ENCODE peak calls at places on chromosomes 4 and X, in ten cellular contexts. One of them, this sample, is unnamed.

GRCh38 chr4:53861856-53862610 is 202.4 kb downstream of the CHIC2 start:
- DNase-seq in M059J: peak; percentile 85
- DNase-seq in T-helper 9 cell: no peak
- DNase-seq in NCI-H446 treated with DMSO at 0.1 percent for 48 hours: peak; percentile 1
- DNase-seq in left cardiac atrium: peak; percentile 36
- DNase-seq in pancreas: no peak
- DNase-seq in naive B cell: no peak
- DNase-seq in H54: peak; percentile 8
- DNase-seq in HuH-7: no peak
- DNase-seq in Calu3: no peak
- DNase-seq in this sample: no peak

GRCh38 chrX:15468036-15468435 is 25.1 kb downstream of the PIR start:
- DNase-seq in HuH-7: no peak
- DNase-seq in T-helper 9 cell: no peak
- DNase-seq in H54: no peak
- DNase-seq in left cardiac atrium: no peak
- DNase-seq in M059J: peak; percentile 44
- DNase-seq in NCI-H446 treated with DMSO at 0.1 percent for 48 hours: peak; percentile 31
- DNase-seq in naive B cell: no peak
- DNase-seq in Calu3: no peak
- DNase-seq in pancreas: no peak
- DNase-seq in this sample: no peak

GRCh38 chr4:84499065-84499982 is at the start of gene NKX6-1:
- DNase-seq in NCI-H446 treated with DMSO at 0.1 percent for 48 hours: peak; percentile 65
- DNase-seq in Calu3: peak; percentile 91
- DNase-seq in T-helper 9 cell: no peak
- DNase-seq in M059J: peak; percentile 91
- DNase-seq in HuH-7: peak; percentile 86
- DNase-seq in pancreas: peak; percentile 92
- DNase-seq in naive B cell: no peak
- DNase-seq in left cardiac atrium: peak; percentile 61
- DNase-seq in H54: peak; percentile 94
- DNase-seq in this sample: no peak

GRCh38 chr4:152926959-152927358 is 9.2 kb upstream of the FHDC1 start:
- DNase-seq in pancreas: no peak
- DNase-seq in left cardiac atrium: no peak
- DNase-seq in naive B cell: no peak
- DNase-seq in HuH-7: no peak
- DNase-seq in M059J: no peak
- DNase-seq in T-helper 9 cell: no peak
- DNase-seq in NCI-H446 treated with DMSO at 0.1 percent for 48 hours: no peak
- DNase-seq in H54: no peak
- DNase-seq in Calu3: no peak
- DNase-seq in this sample: no peak

GRCh38 chrX:118780915-118781314 is 42.7 kb upstream of the ZCCHC12 start:
- DNase-seq in H54: no peak
- DNase-seq in naive B cell: no peak
- DNase-seq in left cardiac atrium: no peak
- DNase-seq in HuH-7: no peak
- DNase-seq in M059J: peak; percentile 39
- DNase-seq in Calu3: no peak
- DNase-seq in NCI-H446 treated with DMSO at 0.1 percent for 48 hours: no peak
- DNase-seq in T-helper 9 cell: no peak
- DNase-seq in pancreas: no peak
- DNase-seq in this sample: no peak

GRCh38 chr4:12399781-12400180 is 971.1 kb upstream of the HS3ST1 start:
- DNase-seq in T-helper 9 cell: no peak
- DNase-seq in naive B cell: no peak
- DNase-seq in pancreas: no peak
- DNase-seq in H54: no peak
- DNase-seq in M059J: no peak
- DNase-seq in left cardiac atrium: no peak
- DNase-seq in NCI-H446 treated with DMSO at 0.1 percent for 48 hours: no peak
- DNase-seq in HuH-7: no peak
- DNase-seq in Calu3: no peak
- DNase-seq in this sample: no peak

GRCh38 chr4:89434364-89434988 is 126.9 kb upstream of the GPRIN3 start:
- DNase-seq in left cardiac atrium: no peak
- DNase-seq in HuH-7: peak; percentile 10
- DNase-seq in T-helper 9 cell: no peak
- DNase-seq in M059J: peak; percentile 25
- DNase-seq in pancreas: no peak
- DNase-seq in naive B cell: peak; percentile 8
- DNase-seq in H54: no peak
- DNase-seq in Calu3: no peak
- DNase-seq in NCI-H446 treated with DMSO at 0.1 percent for 48 hours: peak; percentile 6
- DNase-seq in this sample: no peak

GRCh38 chrX:16469870-16470269 is 180.1 kb upstream of the S100G start:
- DNase-seq in HuH-7: no peak
- DNase-seq in T-helper 9 cell: no peak
- DNase-seq in H54: no peak
- DNase-seq in NCI-H446 treated with DMSO at 0.1 percent for 48 hours: no peak
- DNase-seq in pancreas: no peak
- DNase-seq in naive B cell: no peak
- DNase-seq in Calu3: no peak
- DNase-seq in left cardiac atrium: no peak
- DNase-seq in M059J: no peak
- DNase-seq in this sample: no peak

GRCh38 chr4:138677651-138678202 is 337.9 kb upstream of the NOCT start:
- DNase-seq in pancreas: no peak
- DNase-seq in T-helper 9 cell: no peak
- DNase-seq in M059J: no peak
- DNase-seq in naive B cell: no peak
- DNase-seq in left cardiac atrium: no peak
- DNase-seq in Calu3: no peak
- DNase-seq in H54: no peak
- DNase-seq in HuH-7: no peak
- DNase-seq in NCI-H446 treated with DMSO at 0.1 percent for 48 hours: no peak
- DNase-seq in this sample: no peak

GRCh38 chr4:173167793-173168395 is 717 bp upstream of the GALNT7 start:
- DNase-seq in left cardiac atrium: peak; percentile 41
- DNase-seq in NCI-H446 treated with DMSO at 0.1 percent for 48 hours: peak; percentile 53
- DNase-seq in HuH-7: peak; percentile 75
- DNase-seq in pancreas: peak; percentile 74
- DNase-seq in H54: no peak
- DNase-seq in Calu3: peak; percentile 45
- DNase-seq in M059J: peak; percentile 45
- DNase-seq in naive B cell: peak; percentile 29
- DNase-seq in T-helper 9 cell: no peak
- DNase-seq in this sample: no peak

GRCh38 chr4:112189754-112190153 is 41.8 kb upstream of the AP1AR start:
- DNase-seq in naive B cell: no peak
- DNase-seq in pancreas: no peak
- DNase-seq in Calu3: no peak
- DNase-seq in T-helper 9 cell: no peak
- DNase-seq in left cardiac atrium: no peak
- DNase-seq in NCI-H446 treated with DMSO at 0.1 percent for 48 hours: no peak
- DNase-seq in H54: no peak
- DNase-seq in M059J: no peak
- DNase-seq in HuH-7: no peak
- DNase-seq in this sample: no peak

GRCh38 chr4:187937557-187937956 is 58.0 kb upstream of the ZFP42 start:
- DNase-seq in T-helper 9 cell: no peak
- DNase-seq in HuH-7: no peak
- DNase-seq in pancreas: no peak
- DNase-seq in NCI-H446 treated with DMSO at 0.1 percent for 48 hours: no peak
- DNase-seq in left cardiac atrium: no peak
- DNase-seq in Calu3: no peak
- DNase-seq in H54: no peak
- DNase-seq in naive B cell: no peak
- DNase-seq in M059J: no peak
- DNase-seq in this sample: no peak

GRCh38 chrX:68647156-68647957 is at the start of gene STARD8:
- DNase-seq in T-helper 9 cell: no peak
- DNase-seq in left cardiac atrium: peak; percentile 45
- DNase-seq in M059J: peak; percentile 89
- DNase-seq in NCI-H446 treated with DMSO at 0.1 percent for 48 hours: no peak
- DNase-seq in pancreas: peak; percentile 72
- DNase-seq in H54: peak; percentile 67
- DNase-seq in Calu3: peak; percentile 63
- DNase-seq in naive B cell: no peak
- DNase-seq in HuH-7: no peak
- DNase-seq in this sample: no peak

GRCh38 chrX:23904096-23904495 is 3.6 kb downstream of the APOO start:
- DNase-seq in Calu3: no peak
- DNase-seq in T-helper 9 cell: no peak
- DNase-seq in M059J: no peak
- DNase-seq in H54: no peak
- DNase-seq in HuH-7: no peak
- DNase-seq in left cardiac atrium: no peak
- DNase-seq in naive B cell: no peak
- DNase-seq in NCI-H446 treated with DMSO at 0.1 percent for 48 hours: no peak
- DNase-seq in pancreas: no peak
- DNase-seq in this sample: no peak

GRCh38 chr4:168908093-168908492 is 102.0 kb downstream of the CBR4 start:
- DNase-seq in Calu3: no peak
- DNase-seq in HuH-7: no peak
- DNase-seq in naive B cell: no peak
- DNase-seq in T-helper 9 cell: no peak
- DNase-seq in NCI-H446 treated with DMSO at 0.1 percent for 48 hours: no peak
- DNase-seq in pancreas: no peak
- DNase-seq in M059J: peak; percentile 46
- DNase-seq in left cardiac atrium: no peak
- DNase-seq in H54: no peak
- DNase-seq in this sample: no peak

GRCh38 chr4:72375050-72375736 is 193.8 kb downstream of the ADAMTS3 start:
- DNase-seq in Calu3: no peak
- DNase-seq in HuH-7: no peak
- DNase-seq in pancreas: no peak
- DNase-seq in naive B cell: no peak
- DNase-seq in M059J: peak; percentile 64
- DNase-seq in NCI-H446 treated with DMSO at 0.1 percent for 48 hours: no peak
- DNase-seq in T-helper 9 cell: no peak
- DNase-seq in H54: no peak
- DNase-seq in left cardiac atrium: no peak
- DNase-seq in this sample: no peak

GRCh38 chrX:48945517-48946348 is 11.7 kb downstream of the OTUD5 start:
- DNase-seq in T-helper 9 cell: peak; percentile 49
- DNase-seq in H54: no peak
- DNase-seq in pancreas: peak; percentile 68
- DNase-seq in M059J: peak; percentile 42
- DNase-seq in Calu3: peak; percentile 62
- DNase-seq in naive B cell: peak; percentile 54
- DNase-seq in HuH-7: peak; percentile 68
- DNase-seq in NCI-H446 treated with DMSO at 0.1 percent for 48 hours: no peak
- DNase-seq in left cardiac atrium: peak; percentile 55
- DNase-seq in this sample: no peak

GRCh38 chrX:125205084-125205917 is 114.4 kb upstream of the TEX13C start:
- DNase-seq in naive B cell: no peak
- DNase-seq in T-helper 9 cell: no peak
- DNase-seq in HuH-7: peak; percentile 25
- DNase-seq in H54: no peak
- DNase-seq in Calu3: no peak
- DNase-seq in NCI-H446 treated with DMSO at 0.1 percent for 48 hours: peak; percentile 92
- DNase-seq in M059J: peak; percentile 31
- DNase-seq in left cardiac atrium: peak; percentile 36
- DNase-seq in pancreas: peak; percentile 64
- DNase-seq in this sample: no peak

GRCh38 chr4:182231080-182231479 is 12.1 kb upstream of the TENM3 start:
- DNase-seq in M059J: peak; percentile 90
- DNase-seq in H54: no peak
- DNase-seq in T-helper 9 cell: no peak
- DNase-seq in left cardiac atrium: no peak
- DNase-seq in pancreas: no peak
- DNase-seq in HuH-7: no peak
- DNase-seq in Calu3: no peak
- DNase-seq in NCI-H446 treated with DMSO at 0.1 percent for 48 hours: no peak
- DNase-seq in naive B cell: no peak
- DNase-seq in this sample: no peak

GRCh38 chr4:2469192-2469984 is 482 bp downstream of the RNF4 start:
- DNase-seq in T-helper 9 cell: peak; percentile 64
- DNase-seq in HuH-7: peak; percentile 53
- DNase-seq in left cardiac atrium: peak; percentile 69
- DNase-seq in H54: peak; percentile 33
- DNase-seq in Calu3: peak; percentile 39
- DNase-seq in naive B cell: peak; percentile 77
- DNase-seq in pancreas: peak; percentile 75
- DNase-seq in M059J: peak; percentile 48
- DNase-seq in NCI-H446 treated with DMSO at 0.1 percent for 48 hours: no peak
- DNase-seq in this sample: peak; percentile 27

GRCh38 chr4:18209448-18209847 is 187.9 kb upstream of the LCORL start:
- DNase-seq in pancreas: no peak
- DNase-seq in left cardiac atrium: no peak
- DNase-seq in NCI-H446 treated with DMSO at 0.1 percent for 48 hours: no peak
- DNase-seq in HuH-7: no peak
- DNase-seq in M059J: no peak
- DNase-seq in H54: no peak
- DNase-seq in T-helper 9 cell: no peak
- DNase-seq in Calu3: no peak
- DNase-seq in naive B cell: no peak
- DNase-seq in this sample: no peak

GRCh38 chr4:51870441-51871188 is 27.7 kb downstream of the DCUN1D4 start:
- DNase-seq in HuH-7: no peak
- DNase-seq in naive B cell: no peak
- DNase-seq in left cardiac atrium: no peak
- DNase-seq in M059J: no peak
- DNase-seq in Calu3: no peak
- DNase-seq in T-helper 9 cell: no peak
- DNase-seq in pancreas: no peak
- DNase-seq in H54: no peak
- DNase-seq in NCI-H446 treated with DMSO at 0.1 percent for 48 hours: no peak
- DNase-seq in this sample: no peak

GRCh38 chr4:168028568-168028967 is 63.8 kb upstream of the ANXA10 start:
- DNase-seq in Calu3: no peak
- DNase-seq in H54: no peak
- DNase-seq in HuH-7: peak; percentile 5
- DNase-seq in naive B cell: no peak
- DNase-seq in NCI-H446 treated with DMSO at 0.1 percent for 48 hours: no peak
- DNase-seq in pancreas: no peak
- DNase-seq in left cardiac atrium: no peak
- DNase-seq in M059J: peak; percentile 53
- DNase-seq in T-helper 9 cell: no peak
- DNase-seq in this sample: no peak

GRCh38 chr4:4519296-4519898 is 22.5 kb downstream of the STX18 start:
- DNase-seq in M059J: peak; percentile 26
- DNase-seq in H54: no peak
- DNase-seq in Calu3: no peak
- DNase-seq in pancreas: no peak
- DNase-seq in naive B cell: no peak
- DNase-seq in T-helper 9 cell: no peak
- DNase-seq in NCI-H446 treated with DMSO at 0.1 percent for 48 hours: no peak
- DNase-seq in HuH-7: no peak
- DNase-seq in left cardiac atrium: no peak
- DNase-seq in this sample: no peak

GRCh38 chrX:124347242-124347641 is 879 bp downstream of the SH2D1A start:
- DNase-seq in left cardiac atrium: no peak
- DNase-seq in H54: no peak
- DNase-seq in naive B cell: no peak
- DNase-seq in M059J: no peak
- DNase-seq in HuH-7: no peak
- DNase-seq in T-helper 9 cell: no peak
- DNase-seq in NCI-H446 treated with DMSO at 0.1 percent for 48 hours: no peak
- DNase-seq in pancreas: no peak
- DNase-seq in Calu3: no peak
- DNase-seq in this sample: no peak

GRCh38 chr4:37964734-37965457 is 4.7 kb downstream of the PTTG2 start:
- DNase-seq in naive B cell: no peak
- DNase-seq in T-helper 9 cell: no peak
- DNase-seq in pancreas: no peak
- DNase-seq in left cardiac atrium: no peak
- DNase-seq in NCI-H446 treated with DMSO at 0.1 percent for 48 hours: no peak
- DNase-seq in M059J: no peak
- DNase-seq in Calu3: no peak
- DNase-seq in H54: no peak
- DNase-seq in HuH-7: no peak
- DNase-seq in this sample: no peak

GRCh38 chrX:80984118-80984517 is 174.4 kb upstream of the BRWD3 start:
- DNase-seq in H54: no peak
- DNase-seq in M059J: no peak
- DNase-seq in Calu3: no peak
- DNase-seq in NCI-H446 treated with DMSO at 0.1 percent for 48 hours: no peak
- DNase-seq in left cardiac atrium: no peak
- DNase-seq in pancreas: no peak
- DNase-seq in HuH-7: no peak
- DNase-seq in naive B cell: no peak
- DNase-seq in T-helper 9 cell: no peak
- DNase-seq in this sample: no peak

GRCh38 chrX:150361777-150362351 is 1.3 kb upstream of the MAMLD1 start:
- DNase-seq in M059J: peak; percentile 64
- DNase-seq in left cardiac atrium: peak; percentile 34
- DNase-seq in T-helper 9 cell: no peak
- DNase-seq in HuH-7: no peak
- DNase-seq in NCI-H446 treated with DMSO at 0.1 percent for 48 hours: no peak
- DNase-seq in H54: no peak
- DNase-seq in naive B cell: peak; percentile 37
- DNase-seq in Calu3: peak; percentile 10
- DNase-seq in pancreas: peak; percentile 66
- DNase-seq in this sample: no peak

This sample was measured in omental fat pad.